ENCODE peak calls at places on chromosome 13, in ten cellular contexts. H is omental fat pad, L is neural crest cell, Z is left lung, F is ascending aorta, Y is fibroblast of the aortic adventitia, O is brain microvascular endothelial cell, S is IMR-90, I is mesothelial cell of epicardium, E is WTC11. R is an unnamed sample.

GRCh38 chr13:47420568-47420967 is 523.7 kb upstream of the HTR2A start:
- DNase-seq in O (peak), I (no peak), S (peak), L (peak), H (no peak), E (no peak), Y (no peak), F (no peak), Z (no peak), R (no peak)

GRCh38 chr13:66994097-66994496 is 236.0 kb downstream of the PCDH9 start:
- DNase-seq in E (peak), H (no peak), Z (peak), S (peak), I (peak), Y (peak), F (peak), L (peak), O (peak), R (no peak)

GRCh38 chr13:31824705-31825512 is 85.6 kb downstream of the RXFP2 start:
- DNase-seq in F (no peak), Y (peak), Z (no peak), S (peak), I (no peak), O (peak), L (no peak), E (no peak), H (no peak), R (no peak)

GRCh38 chr13:103238441-103238840 is 172.2 kb upstream of the SLC10A2 start:
- DNase-seq in S (no peak), L (no peak), E (no peak), O (no peak), Z (no peak), Y (no peak), I (no peak), H (no peak), F (no peak), R (no peak)

GRCh38 chr13:64925284-64925683 is 2304.9 kb downstream of the PCDH9 start:
- DNase-seq in H (no peak), L (peak), S (peak), E (peak), Z (no peak), Y (peak), F (no peak), I (no peak), O (no peak), R (no peak)

GRCh38 chr13:20193142-20193923 is 595 bp upstream of the GJB2 start:
- DNase-seq in Y (peak), Z (no peak), L (no peak), O (no peak), I (no peak), F (no peak), E (no peak), S (no peak), H (no peak), R (no peak)

GRCh38 chr13:42333613-42334328 is 61.8 kb downstream of the AKAP11 start:
- DNase-seq in Y (peak), E (no peak), O (peak), S (peak), L (no peak), H (no peak), F (no peak), I (no peak), Z (no peak), R (no peak)

GRCh38 chr13:99288069-99288468 is 19.1 kb downstream of the GPR183 start:
- DNase-seq in I (no peak), E (no peak), F (no peak), Y (no peak), O (no peak), L (no peak), Z (no peak), H (no peak), S (no peak), R (no peak)

GRCh38 chr13:48730971-48731658 is 77.4 kb downstream of the CYSLTR2 start:
- DNase-seq in E (peak), Y (peak), Z (no peak), O (peak), L (no peak), S (peak), F (no peak), I (no peak), H (no peak), R (no peak)

GRCh38 chr13:64154514-64154913 is 2738.9 kb upstream of the PCDH20 start:
- DNase-seq in O (no peak), E (no peak), F (no peak), H (no peak), Z (no peak), Y (peak), L (no peak), S (peak), I (no peak), R (no peak)

GRCh38 chr13:107866007-107866665 is 349.2 kb downstream of the LIG4 start:
- DNase-seq in L (peak), H (no peak), Y (no peak), Z (no peak), I (no peak), O (peak), F (no peak), E (peak), S (peak), R (no peak)

GRCh38 chr13:54078271-54078670 is 1049.7 kb downstream of the OLFM4 start:
- DNase-seq in I (no peak), Z (no peak), L (no peak), Y (no peak), E (no peak), F (no peak), O (no peak), H (no peak), S (no peak), R (no peak)

GRCh38 chr13:102128216-102128800 is 273.5 kb downstream of the FGF14 start:
- DNase-seq in Y (peak), H (no peak), F (no peak), O (no peak), I (no peak), Z (no peak), L (no peak), S (peak), E (no peak), R (no peak)

GRCh38 chr13:80716610-80717081 is 375.7 kb upstream of the SPRY2 start:
- DNase-seq in I (no peak), F (no peak), Y (no peak), E (no peak), S (no peak), H (peak), O (no peak), L (no peak), Z (no peak), R (no peak)

GRCh38 chr13:67123165-67123564 is 107.0 kb downstream of the PCDH9 start:
- DNase-seq in S (no peak), H (no peak), F (no peak), E (no peak), Z (no peak), O (no peak), I (no peak), Y (no peak), L (no peak), R (no peak)

GRCh38 chr13:34722931-34723330 is 219.1 kb upstream of the NBEA start:
- DNase-seq in H (no peak), I (no peak), O (no peak), Z (no peak), L (no peak), S (no peak), Y (no peak), F (no peak), E (no peak), R (no peak)

GRCh38 chr13:56338421-56338820 is 802.3 kb upstream of the PRR20A start:
- DNase-seq in I (no peak), Y (no peak), Z (no peak), O (no peak), H (no peak), F (no peak), E (no peak), S (no peak), L (no peak), R (no peak)

GRCh38 chr13:28040977-28041376 is 52.5 kb upstream of the URAD start:
- DNase-seq in E (no peak), L (no peak), H (no peak), Z (no peak), F (no peak), O (no peak), Y (peak), I (no peak), S (no peak), R (no peak)

GRCh38 chr13:113209880-113210421 is 538 bp downstream of the CUL4A start:
- DNase-seq in H (no peak), S (peak), L (peak), Z (peak), F (no peak), Y (peak), E (peak), O (peak), I (peak), R (peak)

GRCh38 chr13:77740097-77740496 is 42.6 kb downstream of the SLAIN1 start:
- DNase-seq in S (no peak), O (no peak), I (no peak), Z (no peak), Y (no peak), H (no peak), E (no peak), L (no peak), F (no peak), R (no peak)

GRCh38 chr13:106172176-106172905 is 363.1 kb downstream of the EFNB2 start:
- DNase-seq in L (no peak), F (no peak), O (no peak), I (no peak), Z (no peak), S (peak), E (no peak), Y (no peak), H (no peak), R (no peak)

GRCh38 chr13:65656740-65657329 is 1573.3 kb downstream of the PCDH9 start:
- DNase-seq in S (peak), L (no peak), Y (peak), O (no peak), E (no peak), F (no peak), Z (no peak), I (no peak), H (no peak), R (no peak)

GRCh38 chr13:112624602-112625430 is 36.9 kb upstream of the TUBGCP3 start:
- DNase-seq in S (no peak), H (no peak), O (no peak), F (no peak), Y (no peak), Z (no peak), I (no peak), E (no peak), L (no peak), R (no peak)

GRCh38 chr13:47337781-47338507 is 441.1 kb upstream of the HTR2A start:
- DNase-seq in L (no peak), O (peak), S (peak), F (no peak), I (no peak), Y (peak), H (no peak), Z (no peak), E (peak), R (no peak)

GRCh38 chr13:35140321-35140720 is 198.3 kb downstream of the NBEA start:
- DNase-seq in I (no peak), Y (no peak), F (no peak), S (peak), L (no peak), E (no peak), O (no peak), Z (no peak), H (no peak), R (no peak)

GRCh38 chr13:99796175-99796819 is 175.3 kb downstream of the ZIC5 start:
- DNase-seq in Y (peak), F (no peak), I (peak), L (peak), O (peak), E (peak), S (peak), Z (no peak), H (no peak), R (no peak)

GRCh38 chr13:111561091-111561778 is 240.8 kb downstream of the TEX29 start:
- DNase-seq in E (no peak), O (no peak), Y (no peak), H (no peak), I (peak), L (no peak), F (no peak), Z (no peak), S (no peak), R (no peak)

GRCh38 chr13:31101511-31102170 is 60.1 kb downstream of the HSPH1 start:
- DNase-seq in L (no peak), I (no peak), E (no peak), H (no peak), F (no peak), Z (no peak), S (no peak), Y (no peak), O (no peak), R (no peak)

GRCh38 chr13:34640179-34640929 is 301.7 kb upstream of the NBEA start:
- DNase-seq in F (no peak), O (no peak), E (no peak), H (no peak), Y (no peak), Z (peak), S (no peak), I (no peak), L (no peak), R (no peak)

GRCh38 chr13:84430441-84430840 is 548.2 kb upstream of the SLITRK1 start:
- DNase-seq in H (no peak), S (peak), L (no peak), I (no peak), Y (peak), E (no peak), Z (no peak), O (peak), F (no peak), R (no peak)

GRCh38 chr13:66617786-66618185 is 612.4 kb downstream of the PCDH9 start:
- DNase-seq in O (no peak), L (no peak), H (no peak), I (no peak), F (no peak), S (no peak), E (no peak), Z (no peak), Y (no peak), R (no peak)

GRCh38 chr13:77751513-77752456 is 54.3 kb downstream of the SLAIN1 start:
- DNase-seq in F (no peak), H (no peak), Y (peak), L (peak), O (peak), Z (no peak), S (peak), E (peak), I (no peak), R (no peak)

GRCh38 chr13:97659602-97660001 is 225.6 kb downstream of the RAP2A start:
- DNase-seq in Z (no peak), Y (peak), O (no peak), L (no peak), I (no peak), H (no peak), S (peak), E (peak), F (no peak), R (no peak)
- TF ChIP-seq CTCF in Z (no peak), Y (peak), O (peak), L (peak), I (no peak), H (no peak), S (peak), E (no peak), F (no peak), R (no peak)

GRCh38 chr13:50123862-50124535 is 108.8 kb downstream of the KCNRG start:
- DNase-seq in S (peak), I (peak), Z (peak), F (peak), H (peak), O (peak), E (peak), L (no peak), Y (peak), R (peak)
- TF ChIP-seq CTCF in S (peak), I (no peak), Z (no peak), F (no peak), H (no peak), O (no peak), E (no peak), L (peak), Y (peak), R (no peak)

GRCh38 chr13:91158015-91158390 is 189.5 kb upstream of the MIR17HG start:
- DNase-seq in O (no peak), Z (no peak), H (no peak), Y (no peak), F (no peak), S (no peak), E (no peak), L (no peak), I (no peak), R (no peak)
- TF ChIP-seq CTCF in O (peak), Z (no peak), H (no peak), Y (no peak), F (no peak), S (no peak), E (no peak), L (peak), I (no peak), R (no peak)

GRCh38 chr13:44407379-44407778 is 33.8 kb downstream of the SERP2 start:
- DNase-seq in O (no peak), L (no peak), F (no peak), E (no peak), Y (no peak), I (no peak), S (no peak), Z (no peak), H (no peak), R (no peak)
- TF ChIP-seq CTCF in O (no peak), L (no peak), F (no peak), E (no peak), Y (no peak), I (no peak), S (no peak), Z (no peak), H (no peak), R (no peak)

GRCh38 chr13:25262261-25262660 is 25.0 kb downstream of the MTMR6 start:
- DNase-seq in I (no peak), S (no peak), F (no peak), Y (no peak), E (no peak), O (no peak), Z (no peak), H (no peak), L (no peak), R (no peak)
- TF ChIP-seq CTCF in I (no peak), S (no peak), F (no peak), Y (no peak), E (no peak), O (no peak), Z (no peak), H (no peak), L (no peak), R (no peak)

DNA sequence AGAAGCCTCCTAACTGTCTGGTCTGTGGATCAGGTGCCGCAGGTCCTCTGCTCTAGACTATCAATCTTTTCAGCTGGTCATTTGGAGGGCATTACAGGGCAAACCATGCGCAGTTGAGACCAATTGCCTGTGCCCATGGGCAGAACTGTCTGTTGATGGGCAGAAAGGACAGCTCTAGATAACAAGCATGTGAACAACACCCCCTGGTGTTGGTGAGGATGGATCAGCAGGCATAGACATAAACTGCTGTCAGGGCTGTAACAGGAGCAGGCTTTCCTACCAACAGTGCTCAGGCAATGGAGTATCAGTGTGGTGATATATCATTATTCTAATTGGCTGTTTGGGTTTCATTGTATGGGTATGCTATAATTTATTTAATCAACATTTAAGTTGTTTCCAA is 104.7 kb upstream of the KL start:
- DNase-seq in Y (peak), E (peak), L (no peak), O (peak), F (no peak), I (no peak), Z (no peak), S (peak), H (no peak), R (no peak)
- TF ChIP-seq CTCF in Y (peak), E (no peak), L (peak), O (peak), F (no peak), I (no peak), Z (no peak), S (peak), H (no peak), R (no peak)

DNA sequence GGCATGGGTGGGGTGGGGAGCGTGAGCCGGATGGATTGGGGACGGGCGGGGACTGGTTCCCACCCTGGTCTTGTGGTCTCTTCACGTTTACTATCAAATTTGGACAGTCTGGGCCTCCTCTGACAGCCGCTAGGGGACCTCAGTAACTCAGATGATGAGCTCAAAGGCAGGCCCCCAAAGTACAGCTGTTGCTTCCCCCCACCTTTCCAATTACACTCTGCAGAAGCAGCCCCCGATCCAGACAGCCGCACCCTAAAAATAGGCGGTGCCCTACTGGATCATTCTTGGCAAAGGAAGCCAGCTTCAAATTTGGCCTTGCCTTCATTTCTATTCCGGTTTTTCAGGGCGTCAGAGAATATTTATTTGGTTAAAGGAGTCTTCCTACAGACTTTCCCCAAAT is 1.9 kb upstream of the FOXO1 start:
- DNase-seq in Z (no peak), S (no peak), O (no peak), F (no peak), I (no peak), Y (peak), E (peak), L (no peak), H (no peak), R (peak)
- TF ChIP-seq CTCF in Z (peak), S (peak), O (peak), F (no peak), I (no peak), Y (peak), E (peak), L (peak), H (no peak), R (peak)

GRCh38 chr13:45267215-45267614 is 66.4 kb upstream of the KCTD4 start:
- DNase-seq in H (no peak), Y (no peak), S (no peak), E (no peak), I (no peak), L (no peak), Z (no peak), F (no peak), O (no peak), R (no peak)

GRCh38 chr13:45269204-45269603 is 68.4 kb upstream of the KCTD4 start:
- DNase-seq in I (no peak), Z (no peak), S (peak), O (peak), E (no peak), H (no peak), L (no peak), F (no peak), Y (peak), R (no peak)
- TF ChIP-seq CTCF in I (no peak), Z (no peak), S (no peak), O (peak), E (no peak), H (no peak), L (no peak), F (no peak), Y (peak), R (no peak)